ENCODE peak calls at places on chromosome 19, in seven cellular contexts. One of them, this sample, is unnamed.

GRCh38 chr19:16373539-16373938 is 48.9 kb downstream of the KLF2 start:
- DNase-seq in EL: peak
- DNase-seq in hepatic stellate cell: peak
- DNase-seq in NCI-H1694 treated with DMSO at 0.1 percent for 48 hours: no peak
- DNase-seq in WTC11: no peak
- DNase-seq in A549: no peak
- DNase-seq in left ventricle myocardium inferior: peak
- DNase-seq in this sample: no peak

GRCh38 chr19:55369651-55370304 is 485 bp downstream of the IL11 start:
- DNase-seq in EL: peak
- DNase-seq in hepatic stellate cell: peak
- DNase-seq in NCI-H1694 treated with DMSO at 0.1 percent for 48 hours: peak
- DNase-seq in WTC11: peak
- DNase-seq in A549: peak
- DNase-seq in left ventricle myocardium inferior: no peak
- DNase-seq in this sample: peak

GRCh38 chr19:16920816-16921529 is 32.2 kb downstream of the F2RL3 start:
- DNase-seq in EL: peak
- DNase-seq in hepatic stellate cell: peak
- DNase-seq in NCI-H1694 treated with DMSO at 0.1 percent for 48 hours: no peak
- DNase-seq in WTC11: no peak
- DNase-seq in A549: no peak
- DNase-seq in left ventricle myocardium inferior: no peak
- DNase-seq in this sample: no peak

GRCh38 chr19:18999016-18999758 is 34.1 kb downstream of the SUGP2 start:
- DNase-seq in EL: peak
- DNase-seq in hepatic stellate cell: no peak
- DNase-seq in NCI-H1694 treated with DMSO at 0.1 percent for 48 hours: no peak
- DNase-seq in WTC11: no peak
- DNase-seq in A549: no peak
- DNase-seq in left ventricle myocardium inferior: no peak
- DNase-seq in this sample: no peak

GRCh38 chr19:14114854-14115253 is 2.7 kb downstream of the PRKACA start:
- DNase-seq in EL: no peak
- DNase-seq in hepatic stellate cell: peak
- DNase-seq in NCI-H1694 treated with DMSO at 0.1 percent for 48 hours: no peak
- DNase-seq in WTC11: peak
- DNase-seq in A549: peak
- DNase-seq in left ventricle myocardium inferior: peak
- DNase-seq in this sample: peak

GRCh38 chr19:46513461-46514236 is 18.0 kb upstream of the PNMA8B start:
- DNase-seq in EL: peak
- DNase-seq in hepatic stellate cell: peak
- DNase-seq in NCI-H1694 treated with DMSO at 0.1 percent for 48 hours: peak
- DNase-seq in WTC11: peak
- DNase-seq in A549: peak
- DNase-seq in left ventricle myocardium inferior: peak
- DNase-seq in this sample: peak

GRCh38 chr19:28504727-28505126 is 708.2 kb downstream of the UQCRFS1 start:
- DNase-seq in EL: no peak
- DNase-seq in hepatic stellate cell: no peak
- DNase-seq in NCI-H1694 treated with DMSO at 0.1 percent for 48 hours: no peak
- DNase-seq in WTC11: peak
- DNase-seq in A549: no peak
- DNase-seq in left ventricle myocardium inferior: no peak
- DNase-seq in this sample: no peak

GRCh38 chr19:17946965-17947784 is 14.4 kb downstream of the CCDC124 start:
- DNase-seq in EL: no peak
- DNase-seq in hepatic stellate cell: no peak
- DNase-seq in NCI-H1694 treated with DMSO at 0.1 percent for 48 hours: no peak
- DNase-seq in WTC11: no peak
- DNase-seq in A549: no peak
- DNase-seq in left ventricle myocardium inferior: no peak
- DNase-seq in this sample: no peak

GRCh38 chr19:42683917-42684513 is 56.3 kb downstream of the PSG3 start:
- DNase-seq in EL: peak
- DNase-seq in hepatic stellate cell: peak
- DNase-seq in NCI-H1694 treated with DMSO at 0.1 percent for 48 hours: peak
- DNase-seq in WTC11: peak
- DNase-seq in A549: peak
- DNase-seq in left ventricle myocardium inferior: no peak
- DNase-seq in this sample: no peak

GRCh38 chr19:36136975-36137686 is 2.7 kb upstream of the CAPNS1 start:
- DNase-seq in EL: peak
- DNase-seq in hepatic stellate cell: peak
- DNase-seq in NCI-H1694 treated with DMSO at 0.1 percent for 48 hours: peak
- DNase-seq in WTC11: no peak
- DNase-seq in A549: peak
- DNase-seq in left ventricle myocardium inferior: peak
- DNase-seq in this sample: no peak

GRCh38 chr19:46000497-46001246 is 5.4 kb downstream of the CCDC61 start:
- DNase-seq in EL: no peak
- DNase-seq in hepatic stellate cell: no peak
- DNase-seq in NCI-H1694 treated with DMSO at 0.1 percent for 48 hours: no peak
- DNase-seq in WTC11: peak
- DNase-seq in A549: no peak
- DNase-seq in left ventricle myocardium inferior: peak
- DNase-seq in this sample: peak

GRCh38 chr19:17522988-17523872 is 11.8 kb downstream of the PGLS start:
- DNase-seq in EL: no peak
- DNase-seq in hepatic stellate cell: no peak
- DNase-seq in NCI-H1694 treated with DMSO at 0.1 percent for 48 hours: peak
- DNase-seq in WTC11: no peak
- DNase-seq in A549: no peak
- DNase-seq in left ventricle myocardium inferior: peak
- DNase-seq in this sample: no peak

GRCh38 chr19:5466814-5467291 is 11.6 kb downstream of the ZNRF4 start:
- DNase-seq in EL: no peak
- DNase-seq in hepatic stellate cell: no peak
- DNase-seq in NCI-H1694 treated with DMSO at 0.1 percent for 48 hours: peak
- DNase-seq in WTC11: no peak
- DNase-seq in A549: no peak
- DNase-seq in left ventricle myocardium inferior: peak
- DNase-seq in this sample: peak

GRCh38 chr19:2113436-2114211 is 16.9 kb downstream of the IZUMO4 start:
- DNase-seq in EL: peak
- DNase-seq in hepatic stellate cell: peak
- DNase-seq in NCI-H1694 treated with DMSO at 0.1 percent for 48 hours: no peak
- DNase-seq in WTC11: no peak
- DNase-seq in A549: no peak
- DNase-seq in left ventricle myocardium inferior: no peak
- DNase-seq in this sample: no peak

GRCh38 chr19:15297416-15298224 is 34.7 kb downstream of the BRD4 start:
- DNase-seq in EL: peak
- DNase-seq in hepatic stellate cell: no peak
- DNase-seq in NCI-H1694 treated with DMSO at 0.1 percent for 48 hours: no peak
- DNase-seq in WTC11: peak
- DNase-seq in A549: peak
- DNase-seq in left ventricle myocardium inferior: no peak
- DNase-seq in this sample: no peak

GRCh38 chr19:19004144-19004543 is 29.2 kb downstream of the SUGP2 start:
- DNase-seq in EL: no peak
- DNase-seq in hepatic stellate cell: no peak
- DNase-seq in NCI-H1694 treated with DMSO at 0.1 percent for 48 hours: no peak
- DNase-seq in WTC11: no peak
- DNase-seq in A549: no peak
- DNase-seq in left ventricle myocardium inferior: no peak
- DNase-seq in this sample: no peak

GRCh38 chr19:48529156-48529555 is 17.5 kb upstream of the LMTK3 start:
- DNase-seq in EL: no peak
- DNase-seq in hepatic stellate cell: no peak
- DNase-seq in NCI-H1694 treated with DMSO at 0.1 percent for 48 hours: no peak
- DNase-seq in WTC11: no peak
- DNase-seq in A549: no peak
- DNase-seq in left ventricle myocardium inferior: no peak
- DNase-seq in this sample: no peak

GRCh38 chr19:50378169-50378862 is 2.1 kb downstream of the NR1H2 start:
- DNase-seq in EL: no peak
- DNase-seq in hepatic stellate cell: no peak
- DNase-seq in NCI-H1694 treated with DMSO at 0.1 percent for 48 hours: no peak
- DNase-seq in WTC11: no peak
- DNase-seq in A549: no peak
- DNase-seq in left ventricle myocardium inferior: no peak
- DNase-seq in this sample: no peak

GRCh38 chr19:51687791-51688664 is 5.1 kb upstream of the SPACA6 start:
- DNase-seq in EL: peak
- DNase-seq in hepatic stellate cell: peak
- DNase-seq in NCI-H1694 treated with DMSO at 0.1 percent for 48 hours: peak
- DNase-seq in WTC11: peak
- DNase-seq in A549: peak
- DNase-seq in left ventricle myocardium inferior: peak
- DNase-seq in this sample: peak

GRCh38 chr19:35337984-35338296 is 9.0 kb downstream of the CD22 start:
- DNase-seq in EL: no peak
- DNase-seq in hepatic stellate cell: no peak
- DNase-seq in NCI-H1694 treated with DMSO at 0.1 percent for 48 hours: no peak
- DNase-seq in WTC11: no peak
- DNase-seq in A549: no peak
- DNase-seq in left ventricle myocardium inferior: no peak
- DNase-seq in this sample: no peak

GRCh38 chr19:33755314-33756020 is 41.2 kb upstream of the KCTD15 start:
- DNase-seq in EL: no peak
- DNase-seq in hepatic stellate cell: no peak
- DNase-seq in NCI-H1694 treated with DMSO at 0.1 percent for 48 hours: peak
- DNase-seq in WTC11: no peak
- DNase-seq in A549: no peak
- DNase-seq in left ventricle myocardium inferior: no peak
- DNase-seq in this sample: no peak

GRCh38 chr19:46393456-46394397 is 19.6 kb downstream of the CCDC8 start:
- DNase-seq in EL: no peak
- DNase-seq in hepatic stellate cell: no peak
- DNase-seq in NCI-H1694 treated with DMSO at 0.1 percent for 48 hours: no peak
- DNase-seq in WTC11: no peak
- DNase-seq in A549: no peak
- DNase-seq in left ventricle myocardium inferior: no peak
- DNase-seq in this sample: peak

GRCh38 chr19:54190942-54191670 is at the start of gene TSEN34:
- DNase-seq in EL: peak
- DNase-seq in hepatic stellate cell: peak
- DNase-seq in NCI-H1694 treated with DMSO at 0.1 percent for 48 hours: peak
- DNase-seq in WTC11: peak
- DNase-seq in A549: no peak
- DNase-seq in left ventricle myocardium inferior: peak
- DNase-seq in this sample: peak

This sample was measured in glutamatergic neuron.